ENCODE peak calls at places on chromosomes 4 and X, in nine cellular contexts. S is CD8-positive, alpha-beta T cell; H is cardiac muscle cell; L is cardiac fibroblast; J is ascending aorta; U is astrocyte of the spinal cord; E is neural progenitor cell; P is right lobe of liver; G is fibroblast of mammary gland. W is an unnamed sample.

GRCh38 chr4:36159208-36159607 is 85.1 kb downstream of the ARAP2 start:
- DNase-seq in S (peak), H (no peak), L (no peak), J (no peak), U (no peak), E (no peak), P (no peak), G (no peak), W (no peak)

GRCh38 chrX:154409222-154409871 is at the start of gene DNASE1L1:
- DNase-seq in S (no peak), H (peak), L (peak), J (peak), U (peak), E (peak), P (peak), G (peak), W (peak)

GRCh38 chr4:108060686-108061321 is 71.1 kb downstream of the HADH start:
- DNase-seq in S (no peak), H (no peak), L (no peak), J (no peak), U (no peak), E (no peak), P (no peak), G (peak), W (no peak)

GRCh38 chrX:70046978-70047377 is 2.8 kb downstream of the AWAT2 start:
- DNase-seq in S (no peak), H (no peak), L (peak), J (no peak), U (no peak), E (no peak), P (no peak), G (peak), W (peak)

GRCh38 chr4:52366625-52367024 is 292.5 kb downstream of the USP46 start:
- DNase-seq in S (no peak), H (no peak), L (no peak), J (no peak), U (no peak), E (no peak), P (no peak), G (no peak), W (no peak)

GRCh38 chrX:96211953-96212352 is 472.7 kb upstream of the DIAPH2 start:
- DNase-seq in S (no peak), H (no peak), L (no peak), J (no peak), U (no peak), E (no peak), P (no peak), G (no peak), W (no peak)

GRCh38 chrX:56745019-56745418 is 16.0 kb downstream of the NBDY start:
- DNase-seq in S (no peak), H (no peak), L (peak), J (no peak), U (peak), E (no peak), P (no peak), G (peak), W (peak)

GRCh38 chr4:69089388-69089787 is 6.9 kb upstream of the UGT2B7 start:
- DNase-seq in S (no peak), H (no peak), L (peak), J (no peak), U (no peak), E (no peak), P (no peak), G (no peak), W (no peak)

GRCh38 chr4:151725087-151725486 is 35.7 kb downstream of the GATB start:
- DNase-seq in S (no peak), H (no peak), L (no peak), J (no peak), U (no peak), E (no peak), P (no peak), G (no peak), W (no peak)

GRCh38 chr4:10281996-10282395 is 165.4 kb upstream of the WDR1 start:
- DNase-seq in S (no peak), H (no peak), L (peak), J (no peak), U (no peak), E (no peak), P (no peak), G (no peak), W (peak)

GRCh38 chr4:104425003-104425402 is 69.7 kb downstream of the CXXC4 start:
- DNase-seq in S (no peak), H (peak), L (no peak), J (no peak), U (no peak), E (no peak), P (peak), G (no peak), W (no peak)
- H3K4me3 ChIP-seq in S (no peak), H (no peak), L (no peak), J (peak), U (peak), E (peak), P (peak), G (peak), W (no peak)

DNA sequence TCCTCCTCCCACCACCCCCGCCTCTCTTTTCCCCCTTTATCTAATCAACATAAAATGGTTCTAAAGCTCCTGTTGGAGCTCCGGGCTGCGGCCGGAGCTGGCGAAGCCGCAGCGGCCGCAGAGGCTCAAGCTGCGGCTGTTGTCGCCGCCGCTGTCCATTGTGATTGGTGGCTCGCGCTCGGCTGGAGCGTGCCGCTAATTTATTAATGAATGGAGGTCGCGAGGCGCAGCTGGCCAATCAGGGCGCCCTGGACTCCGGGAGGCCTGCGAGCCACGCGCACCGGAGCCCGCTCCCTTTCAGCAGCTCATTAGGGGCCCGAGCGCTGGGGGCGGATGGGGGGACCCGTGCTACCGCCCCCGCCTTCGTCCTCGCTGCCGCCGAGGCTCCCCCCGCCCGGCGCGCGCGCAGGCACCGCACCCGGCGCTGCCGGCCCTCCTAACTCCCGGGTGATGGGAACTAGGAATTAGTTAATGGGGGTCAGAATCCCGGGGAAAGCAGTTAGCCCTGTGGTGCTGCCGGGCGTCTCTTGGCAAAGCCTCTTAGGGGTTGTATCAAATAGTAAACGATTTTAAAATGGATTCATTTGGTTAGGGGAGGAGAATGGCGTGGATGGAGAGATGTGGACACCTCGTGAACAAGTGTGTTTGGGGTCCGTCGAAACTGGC is 554 bp upstream of the NEUROG2 start:
- DNase-seq in S (no peak), H (peak), L (no peak), J (no peak), U (no peak), E (peak), P (no peak), G (no peak), W (no peak)
- H3K4me3 ChIP-seq in S (peak), H (peak), L (no peak), J (peak), U (no peak), E (peak), P (no peak), G (peak), W (no peak)

GRCh38 chr4:140158234-140159030 is 4.4 kb upstream of the MAML3 start:
- DNase-seq in S (no peak), H (no peak), L (no peak), J (no peak), U (peak), E (no peak), P (peak), G (peak), W (peak)

GRCh38 chr4:140153744-140154571 is at the start of gene MAML3:
- DNase-seq in S (peak), H (peak), L (peak), J (peak), U (peak), E (peak), P (peak), G (peak), W (peak)

GRCh38 chr4:140157341-140157740 is 3.4 kb upstream of the MAML3 start:
- DNase-seq in S (no peak), H (no peak), L (no peak), J (no peak), U (no peak), E (no peak), P (no peak), G (no peak), W (no peak)

GRCh38 chr4:140154572-140154891 is 548 bp upstream of the MAML3 start:
- DNase-seq in S (no peak), H (no peak), L (no peak), J (no peak), U (no peak), E (no peak), P (no peak), G (no peak), W (no peak)

GRCh38 chr4:140156529-140157171 is 2.7 kb upstream of the MAML3 start:
- DNase-seq in S (no peak), H (no peak), L (no peak), J (no peak), U (no peak), E (no peak), P (no peak), G (no peak), W (peak)
- H3K4me3 ChIP-seq in S (no peak), H (no peak), L (no peak), J (no peak), U (no peak), E (no peak), P (no peak), G (no peak), W (no peak)

GRCh38 chr4:186189656-186190055 is 1.7 kb upstream of the CYP4V2 start:
- DNase-seq in S (no peak), H (no peak), L (no peak), J (no peak), U (no peak), E (no peak), P (no peak), G (no peak), W (no peak)
- H3K4me3 ChIP-seq in S (no peak), H (no peak), L (no peak), J (peak), U (no peak), E (no peak), P (peak), G (no peak), W (no peak)

GRCh38 chr4:185819144-185819543 is 7.2 kb upstream of the SORBS2 start:
- DNase-seq in S (no peak), H (no peak), L (no peak), J (no peak), U (no peak), E (no peak), P (no peak), G (no peak), W (no peak)

GRCh38 chr4:185820119-185821028 is 8.4 kb upstream of the SORBS2 start:
- DNase-seq in S (no peak), H (no peak), L (no peak), J (no peak), U (no peak), E (peak), P (peak), G (no peak), W (no peak)

GRCh38 chr4:185822791-185823190 is 10.8 kb upstream of the SORBS2 start:
- DNase-seq in S (no peak), H (no peak), L (no peak), J (no peak), U (no peak), E (no peak), P (no peak), G (no peak), W (no peak)

GRCh38 chr4:185817403-185817818 is 5.4 kb upstream of the SORBS2 start:
- DNase-seq in S (no peak), H (no peak), L (no peak), J (no peak), U (no peak), E (no peak), P (peak), G (no peak), W (no peak)

GRCh38 chr4:185821029-185821419 is 9.0 kb upstream of the SORBS2 start:
- DNase-seq in S (no peak), H (no peak), L (no peak), J (no peak), U (no peak), E (no peak), P (no peak), G (no peak), W (no peak)
- H3K4me3 ChIP-seq in S (no peak), H (no peak), L (no peak), J (no peak), U (no peak), E (no peak), P (no peak), G (no peak), W (no peak)

DNA sequence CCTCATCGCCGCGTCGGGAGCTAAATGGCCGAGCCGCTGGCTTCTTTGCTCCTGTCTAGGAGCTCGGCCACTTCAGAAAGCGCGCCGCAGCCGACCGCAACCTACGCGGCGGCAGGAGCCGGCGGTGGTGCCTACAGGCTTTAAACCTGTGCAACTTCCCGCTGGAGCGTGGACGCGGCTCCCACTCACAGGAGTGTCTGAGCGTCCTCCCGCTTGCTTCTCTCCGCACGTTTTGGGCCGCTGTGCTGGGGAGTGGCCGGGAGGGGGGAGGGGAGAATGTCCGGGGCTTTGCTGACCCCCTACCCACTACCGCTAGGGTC is 1.0 kb downstream of the NHSL2 start:
- DNase-seq in S (no peak), H (peak), L (no peak), J (no peak), U (no peak), E (peak), P (no peak), G (no peak), W (no peak)
- H3K4me3 ChIP-seq in S (no peak), H (peak), L (no peak), J (peak), U (peak), E (peak), P (peak), G (peak), W (peak)

DNA sequence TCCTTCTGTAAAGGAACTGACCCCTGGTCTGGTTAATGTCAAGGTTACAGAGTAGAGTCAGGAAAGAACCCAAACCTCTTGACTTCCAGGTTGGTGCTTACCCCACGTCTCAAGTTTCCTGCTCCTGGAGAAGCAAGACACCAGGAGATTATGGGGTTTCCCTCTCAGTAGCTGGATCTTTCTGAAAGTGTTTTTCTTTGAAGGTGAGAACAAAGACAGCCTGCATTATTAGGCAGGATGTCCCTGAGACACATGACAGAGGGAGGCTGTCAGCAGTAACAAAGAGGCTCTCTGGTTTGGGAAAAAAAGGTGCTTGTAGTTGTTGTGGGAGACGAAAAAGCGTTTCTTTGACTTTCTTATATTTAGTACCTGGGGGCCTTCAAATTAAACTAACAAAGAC is 44.7 kb upstream of the IGFBP7 start:
- DNase-seq in S (no peak), H (no peak), L (no peak), J (no peak), U (no peak), E (no peak), P (no peak), G (no peak), W (no peak)
- H3K4me3 ChIP-seq in S (no peak), H (no peak), L (no peak), J (no peak), U (no peak), E (no peak), P (no peak), G (no peak), W (no peak)

GRCh38 chr4:117702353-117702752 is 331.9 kb upstream of the NDST3 start:
- DNase-seq in S (no peak), H (no peak), L (no peak), J (no peak), U (no peak), E (no peak), P (no peak), G (no peak), W (no peak)

GRCh38 chr4:117699595-117699994 is 334.7 kb upstream of the NDST3 start:
- DNase-seq in S (no peak), H (no peak), L (no peak), J (no peak), U (no peak), E (no peak), P (no peak), G (no peak), W (no peak)

GRCh38 chr4:117700111-117700892 is 334.0 kb upstream of the NDST3 start:
- DNase-seq in S (no peak), H (peak), L (no peak), J (no peak), U (no peak), E (no peak), P (no peak), G (no peak), W (no peak)
- H3K4me3 ChIP-seq in S (no peak), H (no peak), L (no peak), J (no peak), U (no peak), E (no peak), P (no peak), G (no peak), W (no peak)

GRCh38 chr4:64520393-64520792 is 111.1 kb upstream of the TECRL start:
- DNase-seq in S (no peak), H (no peak), L (no peak), J (no peak), U (no peak), E (no peak), P (no peak), G (no peak), W (no peak)
- H3K4me3 ChIP-seq in S (no peak), H (no peak), L (no peak), J (no peak), U (no peak), E (no peak), P (no peak), G (no peak), W (no peak)

DNA sequence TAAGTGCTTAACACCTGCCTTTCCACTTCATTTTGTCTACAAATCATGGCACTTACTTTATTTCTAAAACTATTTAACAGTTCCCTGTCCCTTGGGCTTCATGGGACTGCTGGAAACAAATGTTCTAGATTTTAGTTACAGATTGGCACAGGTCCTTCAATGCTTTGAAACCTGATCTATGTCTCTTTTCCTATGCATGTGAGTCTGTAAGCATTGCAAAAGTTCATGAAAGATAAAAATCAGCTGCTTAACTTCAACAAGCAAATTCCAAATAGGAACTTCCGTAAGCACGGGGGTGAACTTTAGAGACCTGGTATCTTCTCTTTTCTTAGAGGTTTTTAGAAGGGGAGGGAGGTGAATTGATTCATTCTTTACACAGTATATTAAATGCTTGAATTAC is 9.5 kb downstream of the LGI2 start:
- DNase-seq in S (no peak), H (no peak), L (no peak), J (no peak), U (no peak), E (no peak), P (no peak), G (peak), W (no peak)
- H3K4me3 ChIP-seq in S (no peak), H (no peak), L (no peak), J (no peak), U (no peak), E (no peak), P (no peak), G (no peak), W (no peak)